ENCODE peak calls at places on chromosomes 13 and 19, in five cellular contexts. O, W, S, T and N are unnamed samples.

GRCh38 chr13:67071918-67072598 is 158.1 kb downstream of the PCDH9 start:
- DNase-seq in O (no peak), W (no peak), S (no peak), T (no peak), N (no peak)

GRCh38 chr19:57566396-57567256 is 7.0 kb upstream of the ZNF550 start:
- DNase-seq in O (peak), W (no peak), S (no peak), T (peak), N (no peak)

GRCh38 chr19:49888478-49888901 is 8.2 kb downstream of the IL4I1 start:
- DNase-seq in T (no peak), S (no peak), W (no peak), O (no peak), N (no peak)

GRCh38 chr13:39037410-39037879 is 444 bp downstream of the PROSER1 start:
- DNase-seq in O (no peak), T (no peak), S (no peak), W (no peak), N (no peak)

GRCh38 chr13:98998831-98999634 is 21.2 kb upstream of the DOCK9 start:
- DNase-seq in W (no peak), O (no peak), T (peak), S (no peak), N (no peak)

GRCh38 chr13:36543671-36544070 is 111.4 kb downstream of the CCNA1 start:
- DNase-seq in S (no peak), T (no peak), O (no peak), W (no peak), N (no peak)

GRCh38 chr19:34135401-34135800 is 36.9 kb upstream of the LSM14A start:
- DNase-seq in T (no peak), O (no peak), W (no peak), S (no peak), N (no peak)

GRCh38 chr19:42028304-42029216 is 34.5 kb upstream of the ATP1A3 start:
- DNase-seq in S (no peak), O (no peak), T (no peak), W (no peak), N (no peak)

GRCh38 chr13:27712421-27712820 is 79.9 kb upstream of the GSX1 start:
- DNase-seq in T (no peak), O (peak), S (no peak), W (no peak), N (no peak)

GRCh38 chr13:45615501-45616101 is at the start of gene ERICH6B:
- DNase-seq in T (no peak), S (no peak), O (peak), W (peak), N (no peak)

GRCh38 chr13:94344126-94344863 is 135.2 kb downstream of the DCT start:
- DNase-seq in W (peak), O (no peak), S (no peak), T (peak), N (no peak)

GRCh38 chr19:7013678-7014077 is 7.6 kb downstream of the MBD3L2B start:
- DNase-seq in W (no peak), T (no peak), S (no peak), O (no peak), N (no peak)

GRCh38 chr13:23776698-23777570 is 112.3 kb downstream of the MIPEP start:
- DNase-seq in T (no peak), S (no peak), O (no peak), W (no peak), N (no peak)

GRCh38 chr13:41058229-41059070 is 2.9 kb upstream of the WBP4 start:
- DNase-seq in T (no peak), S (no peak), W (no peak), O (no peak), N (no peak)

GRCh38 chr13:88461272-88462009 is 790.3 kb downstream of the SLITRK5 start:
- DNase-seq in O (no peak), T (no peak), W (no peak), S (no peak), N (no peak)

GRCh38 chr13:112657850-112658445 is 31.9 kb upstream of the ATP11A start:
- DNase-seq in S (peak), O (peak), W (no peak), T (peak), N (no peak)

GRCh38 chr19:46979770-46980105 is 39.9 kb upstream of the NPAS1 start:
- DNase-seq in W (no peak), T (no peak), S (no peak), O (no peak), N (no peak)

GRCh38 chr19:55393362-55393761 is 7.6 kb downstream of the RPL28 start:
- DNase-seq in T (no peak), S (no peak), W (no peak), O (no peak), N (no peak)

GRCh38 chr19:33215438-33216197 is 10.0 kb downstream of the SLC7A10 start:
- DNase-seq in O (no peak), T (no peak), S (no peak), W (no peak), N (no peak)

GRCh38 chr19:21566073-21566472 is 60.7 kb downstream of the ZNF429 start:
- DNase-seq in T (no peak), W (no peak), S (no peak), O (no peak), N (no peak)

GRCh38 chr13:113647351-113648217 is 10.4 kb downstream of the ATP4B start:
- DNase-seq in O (peak), T (peak), S (no peak), W (peak), N (peak)

GRCh38 chr13:47549219-47549752 is 451.8 kb downstream of the SUCLA2 start:
- DNase-seq in T (no peak), W (no peak), O (no peak), S (no peak), N (no peak)

GRCh38 chr13:43905435-43906031 is 25.8 kb downstream of the LACC1 start:
- DNase-seq in O (peak), W (peak), S (no peak), T (peak), N (no peak)

GRCh38 chr13:72884111-72884510 is 102.2 kb downstream of the PIBF1 start:
- DNase-seq in W (no peak), S (no peak), O (no peak), T (no peak), N (no peak)

GRCh38 chr13:66558511-66558910 is 671.6 kb downstream of the PCDH9 start:
- DNase-seq in W (no peak), O (no peak), S (no peak), T (peak), N (no peak)

GRCh38 chr13:66492479-66492878 is 737.7 kb downstream of the PCDH9 start:
- DNase-seq in T (no peak), S (no peak), W (no peak), O (peak), N (no peak)

GRCh38 chr13:110676511-110677204 is 29.3 kb downstream of the CARS2 start:
- DNase-seq in O (no peak), S (no peak), T (no peak), W (no peak), N (no peak)

GRCh38 chr13:99288069-99288468 is 19.1 kb downstream of the GPR183 start:
- DNase-seq in O (no peak), W (no peak), T (peak), S (no peak), N (no peak)

GRCh38 chr13:111398196-111398595 is 77.8 kb downstream of the TEX29 start:
- DNase-seq in S (no peak), T (no peak), O (no peak), W (no peak), N (peak)

GRCh38 chr13:112795277-112795676 is 105.4 kb downstream of the ATP11A start:
- DNase-seq in T (no peak), O (no peak), W (no peak), S (no peak), N (no peak)

GRCh38 chr13:106230450-106230849 is 305.0 kb downstream of the EFNB2 start:
- DNase-seq in O (no peak), T (peak), W (no peak), S (no peak), N (no peak)

GRCh38 chr19:13986348-13986904 is 19.7 kb downstream of the RFX1 start:
- DNase-seq in O (peak), S (no peak), T (no peak), W (peak), N (no peak)

DNA sequence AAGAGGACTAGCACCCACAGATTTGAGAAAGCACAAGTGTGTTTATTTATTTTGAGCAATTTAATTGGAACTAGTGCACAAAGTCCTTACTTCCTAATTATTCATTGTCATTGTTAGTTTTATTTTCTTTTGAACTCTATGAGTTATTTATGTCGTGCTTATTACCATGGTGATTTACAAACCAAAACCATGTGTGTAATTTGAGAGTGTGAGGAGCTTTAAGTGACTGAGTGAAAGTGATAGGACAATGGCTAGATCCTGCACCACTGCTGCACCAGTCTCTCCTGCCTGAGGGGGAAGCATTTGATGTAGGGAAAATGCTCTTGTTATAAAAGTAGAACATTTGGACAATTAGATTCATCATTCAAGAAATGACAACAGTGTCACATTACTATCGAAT is 172.3 kb upstream of the KLF12 start:
- DNase-seq in W (no peak), S (no peak), T (peak), O (no peak), N (no peak)
- H3K27ac ChIP-seq in W (no peak), S (no peak), T (no peak), O (no peak), N (no peak)

GRCh38 chr13:54536112-54536511 is 1507.5 kb downstream of the OLFM4 start:
- DNase-seq in S (no peak), W (no peak), O (peak), T (no peak), N (no peak)
- TF ChIP-seq CTCF in S (no peak), W (no peak), O (peak), T (no peak), N (no peak)

GRCh38 chr19:35609881-35610353 is 2.6 kb upstream of the HAUS5 start:
- DNase-seq in T (no peak), W (no peak), S (no peak), O (no peak), N (no peak)
- H3K27ac ChIP-seq in T (no peak), W (no peak), S (no peak), O (no peak), N (no peak)

DNA sequence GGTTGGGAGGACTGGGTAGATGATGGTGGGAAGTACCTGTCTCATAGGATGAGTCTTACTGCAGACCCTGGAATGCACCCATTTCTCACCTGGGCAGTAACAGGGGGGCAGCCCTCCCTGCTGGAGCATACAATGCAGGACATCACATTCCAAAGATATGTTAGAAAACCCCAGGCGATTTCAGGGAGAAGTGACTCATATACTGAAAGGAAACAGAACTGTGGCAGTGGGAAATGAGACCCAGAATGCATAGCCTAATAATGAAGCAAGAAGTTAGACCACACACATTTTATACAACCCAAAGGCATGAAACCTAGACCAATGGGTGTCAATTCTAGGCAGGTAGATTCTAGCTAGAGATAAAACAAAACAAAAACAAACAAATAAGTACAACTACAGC is 402.7 kb downstream of the IRS2 start:
- DNase-seq in T (peak), O (peak), S (peak), W (no peak), N (no peak)
- TF ChIP-seq CTCF in T (no peak), O (no peak), S (no peak), W (no peak), N (no peak)

GRCh38 chr19:5000120-5000611 is 31.3 kb downstream of the KDM4B start:
- DNase-seq in W (no peak), O (no peak), T (no peak), S (no peak), N (no peak)

GRCh38 chr19:5002143-5002542 is 33.2 kb downstream of the KDM4B start:
- DNase-seq in S (no peak), W (no peak), T (peak), O (no peak), N (no peak)

GRCh38 chr19:4993683-4994082 is 24.8 kb downstream of the KDM4B start:
- DNase-seq in O (no peak), T (no peak), S (no peak), W (no peak), N (no peak)

GRCh38 chr19:5001547-5002131 is 32.7 kb downstream of the KDM4B start:
- DNase-seq in T (peak), W (no peak), O (peak), S (no peak), N (no peak)

DNA sequence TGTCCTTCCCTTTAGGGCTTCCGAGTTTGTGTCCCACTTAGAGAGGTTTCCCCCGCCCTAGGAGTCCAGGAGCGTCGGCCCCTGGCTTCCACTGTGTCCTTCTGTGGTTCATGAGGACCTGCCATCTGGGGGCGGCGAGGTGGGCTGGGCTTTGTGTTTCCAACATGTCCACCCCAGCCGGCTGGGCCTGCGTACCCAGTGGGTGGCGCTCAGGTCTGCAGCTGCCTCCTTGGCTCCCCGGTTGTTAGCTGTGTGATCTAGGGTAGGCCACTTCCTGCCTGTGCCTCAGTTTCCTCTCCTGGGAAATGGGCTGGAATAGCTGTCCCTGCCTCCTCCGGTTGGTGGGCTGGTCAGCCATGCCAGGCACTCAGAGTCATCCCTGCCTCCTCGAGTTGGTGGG is 28.4 kb downstream of the KDM4B start:
- DNase-seq in W (no peak), T (no peak), O (no peak), S (no peak), N (no peak)
- H3K27ac ChIP-seq in W (no peak), T (no peak), O (no peak), S (no peak), N (no peak)

GRCh38 chr19:17555480-17555928 is at the start of gene COLGALT1:
- DNase-seq in S (peak), W (peak), O (peak), T (peak), N (peak)

GRCh38 chr19:17554968-17555479 is 425 bp upstream of the COLGALT1 start:
- DNase-seq in T (no peak), O (no peak), S (no peak), W (no peak), N (no peak)

GRCh38 chr19:17556995-17557394 is 1.5 kb downstream of the COLGALT1 start:
- DNase-seq in W (no peak), T (no peak), S (no peak), O (no peak), N (no peak)

GRCh38 chr19:17557461-17557860 is 2.0 kb downstream of the COLGALT1 start:
- DNase-seq in S (no peak), W (no peak), T (no peak), O (no peak), N (no peak)

GRCh38 chr19:17555929-17556813 is 722 bp downstream of the COLGALT1 start:
- DNase-seq in O (peak), S (no peak), T (peak), W (peak), N (no peak)
- TF ChIP-seq CTCF in O (no peak), S (no peak), T (no peak), W (no peak), N (no peak)

DNA sequence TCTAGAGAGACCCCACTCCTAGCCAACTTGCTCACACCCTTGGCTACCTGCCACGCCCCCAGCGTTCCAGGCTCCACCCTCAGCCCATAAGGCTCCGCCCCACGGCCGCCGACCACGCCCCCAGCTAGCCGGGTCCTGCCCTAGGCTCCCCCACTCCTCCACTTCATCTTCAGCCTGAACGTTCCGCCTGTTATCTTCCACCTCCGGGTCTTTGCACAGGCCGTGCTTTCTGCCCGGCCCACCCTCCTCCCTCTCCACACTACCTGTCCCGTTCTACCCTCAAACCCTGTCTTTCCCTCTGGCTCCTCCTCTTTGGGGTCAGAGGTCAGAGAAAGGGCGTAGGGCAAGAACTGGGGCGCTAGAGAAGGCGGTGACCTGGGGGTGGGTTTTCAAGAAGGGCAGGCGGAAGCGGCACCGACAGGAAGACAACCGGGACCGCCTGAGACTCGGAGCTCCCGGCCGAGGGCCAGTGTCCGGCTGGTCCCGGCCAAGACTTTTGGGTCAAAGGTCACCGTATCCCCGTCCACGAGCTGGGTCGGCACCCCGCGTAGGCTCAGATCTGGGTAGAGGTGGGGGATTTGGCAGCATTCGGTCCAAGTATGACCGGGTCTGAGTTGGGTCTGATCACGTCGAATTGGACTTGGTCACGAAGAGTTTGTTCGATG is 2.2 kb downstream of the PDE4C start:
- DNase-seq in W (peak), T (no peak), O (peak), S (no peak), N (no peak)
- H3K27ac ChIP-seq in W (no peak), T (no peak), O (no peak), S (no peak), N (peak)

GRCh38 chr19:3652422-3652821 is 25.8 kb upstream of the CACTIN start:
- DNase-seq in W (no peak), O (no peak), T (no peak), S (no peak), N (no peak)

GRCh38 chr19:3653081-3653795 is 26.6 kb upstream of the CACTIN start:
- DNase-seq in S (no peak), O (no peak), W (no peak), T (no peak), N (no peak)

GRCh38 chr19:3655402-3656072 is 28.9 kb upstream of the CACTIN start:
- DNase-seq in S (peak), O (peak), W (no peak), T (peak), N (no peak)

GRCh38 chr19:3656073-3656746 is 29.6 kb upstream of the CACTIN start:
- DNase-seq in W (no peak), T (peak), S (no peak), O (no peak), N (no peak)

GRCh38 chr19:3653865-3654513 is 27.4 kb upstream of the CACTIN start:
- DNase-seq in S (no peak), O (no peak), T (no peak), W (no peak), N (no peak)
- TF ChIP-seq CTCF in S (no peak), O (no peak), T (no peak), W (no peak), N (no peak)